ENCODE peak calls at places on chromosome 5, in nine cellular contexts. D is GM12865; Q is GM13976; M is activated CD4-positive, alpha-beta memory T cell treated with anti-CD3 and anti-CD28 coated beads for 36 hours; L is activated T-helper 1 cell treated with Interleukin-2 at 50 U/mL for 16 hours; S is progenitor cell of endocrine pancreas; X is upper lobe of left lung; K is midbrain; H is kidney epithelial cell. G is an unnamed sample.

GRCh38 chr5:179301796-179302195 is 43.5 kb downstream of the ADAMTS2 start:
- DNase-seq in M (no peak), K (no peak), H (no peak), Q (no peak), L (no peak), S (no peak), D (no peak), X (no peak), G (no peak)

GRCh38 chr5:34519489-34520220 is 136.5 kb upstream of the RAI14 start:
- DNase-seq in K (no peak), S (no peak), D (no peak), H (no peak), X (no peak), Q (no peak), L (no peak), M (no peak), G (no peak)

GRCh38 chr5:168931638-168932345 is 352.6 kb upstream of the PANK3 start:
- DNase-seq in L (no peak), X (no peak), Q (no peak), M (no peak), H (peak; percentile 86), D (no peak), S (no peak), K (no peak), G (no peak)

GRCh38 chr5:129074903-129075302 is 19.6 kb upstream of the ISOC1 start:
- DNase-seq in S (no peak), D (no peak), X (no peak), L (no peak), M (no peak), Q (no peak), H (no peak), K (no peak), G (no peak)

GRCh38 chr5:125120012-125120411 is 373.6 kb upstream of the ZNF608 start:
- DNase-seq in S (no peak), D (no peak), X (no peak), H (no peak), L (no peak), Q (no peak), K (no peak), M (no peak), G (no peak)

GRCh38 chr5:123035950-123036390 is 555 bp downstream of the PPIC start:
- DNase-seq in X (peak; percentile 69), D (peak; percentile 10), M (peak; percentile 9), L (no peak), H (peak; percentile 1), S (peak; percentile 41), K (no peak), Q (peak; percentile 50), G (no peak)

GRCh38 chr5:69295088-69295754 is 37.4 kb downstream of the CCDC125 start:
- DNase-seq in Q (no peak), H (no peak), M (no peak), S (no peak), D (no peak), X (no peak), L (no peak), K (no peak), G (no peak)

GRCh38 chr5:180618830-180619562 is 27.7 kb upstream of the SCGB3A1 start:
- DNase-seq in K (no peak), M (peak; percentile 53), Q (no peak), S (peak; percentile 44), L (no peak), H (no peak), D (no peak), X (no peak), G (no peak)

GRCh38 chr5:115838885-115839518 is 2.4 kb downstream of the ATG12 start:
- DNase-seq in M (peak; percentile 43), K (peak; percentile 58), X (no peak), S (no peak), H (no peak), Q (peak; percentile 52), L (no peak), D (peak; percentile 78), G (no peak)

GRCh38 chr5:167721926-167722440 is 569.5 kb upstream of the WWC1 start:
- DNase-seq in L (no peak), X (no peak), K (no peak), H (no peak), S (no peak), D (no peak), Q (no peak), M (no peak), G (no peak)

GRCh38 chr5:135038829-135039525 is 4.9 kb upstream of the PITX1 start:
- DNase-seq in D (no peak), S (no peak), Q (no peak), L (no peak), X (no peak), K (no peak), H (no peak), M (peak; percentile 34), G (no peak)

GRCh38 chr5:146778795-146779579 is 99.6 kb downstream of the PPP2R2B start:
- DNase-seq in K (no peak), D (no peak), X (no peak), S (no peak), Q (no peak), M (no peak), L (no peak), H (no peak), G (no peak)

GRCh38 chr5:84131372-84131771 is 253.3 kb downstream of the EDIL3 start:
- DNase-seq in H (no peak), M (no peak), D (no peak), Q (no peak), K (no peak), L (no peak), X (no peak), S (no peak), G (no peak)

GRCh38 chr5:175900131-175900530 is 28.8 kb downstream of the CPLX2 start:
- DNase-seq in L (no peak), D (no peak), H (no peak), M (no peak), S (no peak), K (no peak), X (no peak), Q (no peak), G (no peak)

GRCh38 chr5:37839441-37840035 is 303 bp downstream of the GDNF start:
- DNase-seq in L (no peak), X (no peak), D (peak; percentile 48), K (peak; percentile 52), M (no peak), S (peak; percentile 25), H (no peak), Q (peak; percentile 62), G (no peak)

GRCh38 chr5:116035123-116035522 is 2.9 kb downstream of the ARL14EPL start:
- DNase-seq in K (no peak), D (no peak), M (no peak), Q (no peak), S (no peak), X (no peak), H (peak; percentile 70), L (no peak), G (no peak)

GRCh38 chr5:135332519-135333150 is 66.4 kb downstream of the MACROH2A1 start:
- DNase-seq in D (peak; percentile 44), Q (peak; percentile 71), K (peak; percentile 49), X (no peak), L (no peak), M (no peak), S (no peak), H (no peak), G (no peak)

GRCh38 chr5:1137567-1138444 is 25.9 kb upstream of the SLC12A7 start:
- DNase-seq in Q (no peak), H (no peak), S (no peak), L (no peak), X (no peak), K (no peak), M (no peak), D (no peak), G (no peak)

GRCh38 chr5:102832445-102832844 is 77.3 kb downstream of the PAM start:
- DNase-seq in S (no peak), H (no peak), L (no peak), M (no peak), X (no peak), K (no peak), Q (no peak), D (no peak), G (no peak)

GRCh38 chr5:27008604-27009564 is 29.5 kb downstream of the CDH9 start:
- DNase-seq in L (no peak), D (no peak), M (no peak), K (no peak), Q (no peak), X (no peak), H (no peak), S (no peak), G (no peak)

GRCh38 chr5:125558466-125558865 is 812.0 kb upstream of the ZNF608 start:
- DNase-seq in K (no peak), X (no peak), Q (no peak), L (no peak), M (no peak), H (no peak), S (no peak), D (no peak), G (no peak)

GRCh38 chr5:59436364-59437158 is 457.0 kb downstream of the PDE4D start:
- DNase-seq in L (no peak), Q (no peak), D (no peak), S (no peak), K (no peak), M (no peak), H (no peak), X (no peak), G (no peak)

GRCh38 chr5:56386046-56386445 is 152.9 kb upstream of the ANKRD55 start:
- DNase-seq in S (no peak), M (no peak), L (no peak), X (no peak), H (no peak), D (no peak), Q (no peak), K (no peak), G (no peak)

GRCh38 chr5:21654-22233 is 70.2 kb upstream of the PLEKHG4B start:
- DNase-seq in L (no peak), Q (no peak), M (no peak), H (no peak), X (no peak), K (no peak), S (no peak), D (no peak), G (no peak)

GRCh38 chr5:32708949-32709348 is 2.2 kb upstream of the NPR3 start:
- DNase-seq in K (no peak), X (no peak), D (peak; percentile 8), H (no peak), M (peak; percentile 8), L (no peak), Q (peak; percentile 24), S (no peak), G (no peak)

GRCh38 chr5:32462618-32463017 is 18.1 kb upstream of the ZFR start:
- DNase-seq in D (no peak), Q (no peak), L (no peak), M (peak; percentile 80), H (no peak), X (no peak), S (no peak), K (no peak), G (no peak)

GRCh38 chr5:77774981-77775772 is 962 bp downstream of the TBCA start:
- DNase-seq in L (no peak), K (no peak), Q (no peak), D (peak; percentile 14), H (no peak), S (no peak), X (no peak), M (no peak), G (no peak)

GRCh38 chr5:132854301-132854700 is 12.0 kb downstream of the GDF9 start:
- DNase-seq in H (no peak), D (no peak), S (no peak), L (no peak), X (no peak), K (no peak), Q (no peak), M (no peak), G (no peak)

GRCh38 chr5:6750951-6751685 is 37.9 kb downstream of the TENT4A start:
- DNase-seq in M (no peak), D (no peak), H (no peak), Q (no peak), X (no peak), K (no peak), L (no peak), S (no peak), G (no peak)

GRCh38 chr5:1883120-1883924 is 597 bp upstream of the IRX4 start:
- DNase-seq in M (no peak), L (no peak), X (no peak), H (no peak), K (no peak), Q (no peak), S (peak; percentile 43), D (no peak), G (no peak)